ENCODE peak calls at places on chromosomes 16 and 17, in five cellular contexts. One of them, this sample, is unnamed.

GRCh38 chr16:58098207-58099096 is 30.7 kb downstream of the CFAP20 start:
- DNase-seq in HEK293T: no peak
- DNase-seq in GM12878: no peak
- DNase-seq in NT2/D1: no peak
- DNase-seq in HepG2: no peak
- DNase-seq in this sample: no peak

GRCh38 chr16:87369117-87369775 is 14.3 kb downstream of the FBXO31 start:
- DNase-seq in HEK293T: no peak
- DNase-seq in GM12878: no peak
- DNase-seq in NT2/D1: no peak
- DNase-seq in HepG2: no peak
- DNase-seq in this sample: no peak

GRCh38 chr17:4899341-4900230 is at the start of gene C17orf107:
- DNase-seq in HEK293T: no peak
- DNase-seq in GM12878: no peak
- DNase-seq in NT2/D1: no peak
- DNase-seq in HepG2: no peak
- DNase-seq in this sample: no peak

GRCh38 chr17:40607641-40608040 is 40.0 kb downstream of the SMARCE1 start:
- DNase-seq in HEK293T: no peak
- DNase-seq in GM12878: no peak
- DNase-seq in NT2/D1: no peak
- DNase-seq in HepG2: no peak
- DNase-seq in this sample: no peak

GRCh38 chr17:82668631-82669099 is 20.4 kb upstream of the WDR45B start:
- DNase-seq in HEK293T: peak
- DNase-seq in GM12878: no peak
- DNase-seq in NT2/D1: peak
- DNase-seq in HepG2: peak
- DNase-seq in this sample: peak

GRCh38 chr16:6483634-6484033 is 849.0 kb upstream of the RBFOX1 start:
- DNase-seq in HEK293T: no peak
- DNase-seq in GM12878: no peak
- DNase-seq in NT2/D1: peak
- DNase-seq in HepG2: no peak
- DNase-seq in this sample: no peak

GRCh38 chr17:57499648-57500049 is 243.3 kb downstream of the MSI2 start:
- DNase-seq in HEK293T: peak
- DNase-seq in GM12878: no peak
- DNase-seq in NT2/D1: no peak
- DNase-seq in HepG2: peak
- DNase-seq in this sample: no peak

GRCh38 chr17:1413281-1413791 is 13.3 kb upstream of the YWHAE start:
- DNase-seq in HEK293T: no peak
- DNase-seq in GM12878: no peak
- DNase-seq in NT2/D1: no peak
- DNase-seq in HepG2: peak
- DNase-seq in this sample: no peak

GRCh38 chr17:58998871-58999270 is 107.8 kb downstream of the TRIM37 start:
- DNase-seq in HEK293T: no peak
- DNase-seq in GM12878: no peak
- DNase-seq in NT2/D1: no peak
- DNase-seq in HepG2: no peak
- DNase-seq in this sample: no peak

GRCh38 chr17:58996968-58997367 is 109.7 kb downstream of the TRIM37 start:
- DNase-seq in HEK293T: no peak
- DNase-seq in GM12878: no peak
- DNase-seq in NT2/D1: no peak
- DNase-seq in HepG2: no peak
- DNase-seq in this sample: no peak

GRCh38 chr17:59000022-59000421 is 106.7 kb downstream of the TRIM37 start:
- DNase-seq in HEK293T: no peak
- DNase-seq in GM12878: no peak
- DNase-seq in NT2/D1: no peak
- DNase-seq in HepG2: no peak
- DNase-seq in this sample: no peak

GRCh38 chr17:58995247-58995940 is 111.3 kb downstream of the TRIM37 start:
- DNase-seq in HEK293T: no peak
- DNase-seq in GM12878: no peak
- DNase-seq in NT2/D1: no peak
- DNase-seq in HepG2: no peak
- DNase-seq in this sample: no peak

GRCh38 chr17:58997756-58998553 is 108.7 kb downstream of the TRIM37 start:
- DNase-seq in HEK293T: no peak
- DNase-seq in GM12878: no peak
- DNase-seq in NT2/D1: no peak
- DNase-seq in HepG2: no peak
- DNase-seq in this sample: no peak
- TF ChIP-seq SUZ12 in HEK293T: no peak
- TF ChIP-seq SUZ12 in GM12878: no peak
- TF ChIP-seq SUZ12 in NT2/D1: no peak
- TF ChIP-seq SUZ12 in HepG2: no peak
- TF ChIP-seq SUZ12 in this sample: no peak

GRCh38 chr16:28161626-28162025 is 50.1 kb downstream of the XPO6 start:
- DNase-seq in HEK293T: no peak
- DNase-seq in GM12878: no peak
- DNase-seq in NT2/D1: no peak
- DNase-seq in HepG2: no peak
- DNase-seq in this sample: no peak

GRCh38 chr16:28165549-28166046 is 46.2 kb downstream of the XPO6 start:
- DNase-seq in HEK293T: no peak
- DNase-seq in GM12878: no peak
- DNase-seq in NT2/D1: no peak
- DNase-seq in HepG2: no peak
- DNase-seq in this sample: no peak

GRCh38 chr16:28162326-28162877 is 49.4 kb downstream of the XPO6 start:
- DNase-seq in HEK293T: no peak
- DNase-seq in GM12878: no peak
- DNase-seq in NT2/D1: no peak
- DNase-seq in HepG2: no peak
- DNase-seq in this sample: no peak

GRCh38 chr16:28166394-28167208 is 45.2 kb downstream of the XPO6 start:
- DNase-seq in HEK293T: no peak
- DNase-seq in GM12878: no peak
- DNase-seq in NT2/D1: no peak
- DNase-seq in HepG2: peak
- DNase-seq in this sample: no peak

DNA sequence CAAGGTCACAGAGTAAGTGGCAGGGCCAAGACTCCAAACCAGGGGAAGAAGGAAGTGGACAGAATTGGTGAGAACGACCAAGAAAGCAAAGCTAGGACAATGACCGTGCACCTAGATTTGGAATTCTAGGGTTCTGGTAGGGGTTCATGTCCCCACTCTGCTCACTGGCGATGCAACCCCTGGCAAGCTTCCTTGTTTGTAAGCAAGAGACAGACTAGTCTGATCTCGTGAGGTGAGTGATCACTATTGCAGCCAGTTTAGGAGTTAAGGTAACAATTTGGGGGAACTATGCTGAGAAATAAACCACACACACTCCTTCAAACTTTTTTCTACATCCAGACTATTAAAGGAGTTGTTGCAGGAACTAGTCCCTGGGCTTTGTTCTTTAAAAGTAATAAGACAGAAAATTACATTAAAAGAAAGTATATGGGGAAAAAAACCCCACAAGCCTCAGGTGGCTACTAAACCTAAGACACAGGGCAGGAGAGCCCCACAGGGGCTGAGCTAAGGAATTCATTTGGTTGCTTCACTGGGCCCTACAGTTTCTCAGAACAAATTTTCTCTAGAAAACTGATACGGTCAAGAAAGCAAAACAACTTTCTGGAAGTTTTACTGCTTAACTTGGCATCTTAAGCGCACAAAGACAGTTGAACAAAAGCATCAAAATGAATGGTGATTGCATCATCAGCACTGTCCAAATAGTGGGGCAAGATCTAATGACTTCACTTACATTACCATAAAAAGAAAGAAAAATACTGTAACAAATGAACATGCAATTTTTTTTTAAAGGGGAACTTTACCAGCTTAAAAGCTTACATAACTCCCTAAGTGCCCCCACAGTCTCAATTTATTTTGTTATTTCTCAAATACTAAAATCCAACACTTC is 47.8 kb downstream of the XPO6 start:
- DNase-seq in HEK293T: no peak
- DNase-seq in GM12878: no peak
- DNase-seq in NT2/D1: no peak
- DNase-seq in HepG2: peak
- DNase-seq in this sample: no peak
- TF ChIP-seq SUZ12 in HEK293T: no peak
- TF ChIP-seq SUZ12 in GM12878: no peak
- TF ChIP-seq SUZ12 in NT2/D1: no peak
- TF ChIP-seq SUZ12 in HepG2: no peak
- TF ChIP-seq SUZ12 in this sample: no peak

DNA sequence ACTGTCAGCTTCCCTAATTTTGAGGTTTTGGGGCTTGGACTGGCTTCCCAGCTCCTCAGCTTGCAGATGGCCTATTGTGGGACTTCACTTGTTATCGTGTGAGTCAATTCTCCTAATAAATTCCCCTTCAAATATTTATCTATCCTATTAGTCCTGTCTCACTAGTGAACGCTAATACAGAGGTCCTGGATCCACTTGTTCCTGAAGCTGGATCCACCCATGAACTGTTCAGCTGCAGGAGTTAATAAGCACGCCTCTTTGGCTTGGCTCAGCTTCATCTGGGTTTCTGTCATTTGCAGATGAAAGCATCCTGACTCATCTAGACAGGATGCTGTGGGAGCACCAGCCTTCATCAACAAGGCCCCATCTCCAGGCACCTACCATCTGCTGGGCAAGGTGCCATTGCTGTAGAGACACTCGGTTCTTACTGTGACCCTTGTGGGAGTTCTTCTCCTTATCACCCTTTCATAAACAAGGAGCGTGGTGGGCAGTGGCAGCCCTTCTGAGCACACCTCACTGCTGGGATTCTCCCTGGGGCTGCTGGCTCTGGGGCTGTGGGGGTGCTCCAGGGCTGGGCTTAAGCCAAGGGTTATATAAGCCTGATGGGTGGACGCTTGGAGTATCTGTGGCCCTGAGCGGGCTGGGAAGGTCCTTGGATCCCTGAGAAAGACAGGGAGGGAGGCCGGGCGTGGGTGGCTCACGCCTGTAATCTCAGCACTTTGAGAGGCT is 23.2 kb downstream of the LAT start:
- DNase-seq in HEK293T: peak
- DNase-seq in GM12878: no peak
- DNase-seq in NT2/D1: no peak
- DNase-seq in HepG2: no peak
- DNase-seq in this sample: no peak
- TF ChIP-seq SUZ12 in HEK293T: no peak
- TF ChIP-seq SUZ12 in GM12878: no peak
- TF ChIP-seq SUZ12 in NT2/D1: no peak
- TF ChIP-seq SUZ12 in HepG2: no peak
- TF ChIP-seq SUZ12 in this sample: no peak

DNA sequence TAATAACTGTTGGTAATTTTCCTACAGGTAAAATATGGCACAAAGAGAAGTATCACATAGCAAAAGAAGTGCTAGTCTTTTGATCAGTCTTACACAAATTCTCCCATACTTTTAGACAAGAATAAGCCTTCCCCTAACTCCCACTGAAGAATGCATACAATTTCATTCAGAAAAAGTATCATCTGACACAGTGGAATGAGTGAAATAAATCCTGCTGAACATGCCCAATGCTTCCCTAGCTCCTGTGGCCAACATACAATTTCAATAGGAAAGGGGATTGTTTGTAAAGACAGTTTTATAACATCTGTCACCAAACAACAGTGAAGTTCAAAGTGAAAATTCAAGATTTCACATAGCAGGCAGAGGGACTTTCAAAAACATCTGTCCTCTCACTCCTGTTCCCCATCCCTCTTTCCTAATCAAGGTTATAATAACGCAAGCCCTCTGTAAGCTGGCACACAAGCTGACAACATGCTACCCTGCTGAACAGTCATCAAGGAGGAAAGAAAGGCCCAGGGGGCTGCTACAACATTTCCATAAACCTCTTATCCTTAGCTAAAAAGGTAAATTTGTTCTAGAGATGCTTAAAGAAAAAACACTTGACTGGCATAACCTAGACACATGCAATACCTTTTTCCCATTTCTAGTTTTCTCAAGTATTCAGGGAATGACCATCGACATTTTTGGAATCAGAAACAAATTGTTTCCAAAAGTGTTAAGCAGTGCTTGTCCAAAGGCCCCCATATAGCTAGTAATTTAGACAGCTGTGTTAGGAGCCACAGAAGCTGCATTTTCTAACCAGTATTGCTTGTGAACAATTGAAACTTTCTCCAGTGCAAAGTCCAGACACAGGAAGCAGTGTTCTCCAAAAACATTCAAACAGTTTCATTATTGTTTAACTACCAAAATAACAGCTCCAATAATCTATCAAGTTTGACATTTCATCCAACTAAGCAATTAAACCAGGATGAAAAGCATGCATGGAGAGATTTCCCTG is 11.5 kb upstream of the RFFL start:
- DNase-seq in HEK293T: no peak
- DNase-seq in GM12878: no peak
- DNase-seq in NT2/D1: no peak
- DNase-seq in HepG2: peak
- DNase-seq in this sample: no peak
- TF ChIP-seq SUZ12 in HEK293T: no peak
- TF ChIP-seq SUZ12 in GM12878: no peak
- TF ChIP-seq SUZ12 in NT2/D1: no peak
- TF ChIP-seq SUZ12 in HepG2: no peak
- TF ChIP-seq SUZ12 in this sample: no peak

DNA sequence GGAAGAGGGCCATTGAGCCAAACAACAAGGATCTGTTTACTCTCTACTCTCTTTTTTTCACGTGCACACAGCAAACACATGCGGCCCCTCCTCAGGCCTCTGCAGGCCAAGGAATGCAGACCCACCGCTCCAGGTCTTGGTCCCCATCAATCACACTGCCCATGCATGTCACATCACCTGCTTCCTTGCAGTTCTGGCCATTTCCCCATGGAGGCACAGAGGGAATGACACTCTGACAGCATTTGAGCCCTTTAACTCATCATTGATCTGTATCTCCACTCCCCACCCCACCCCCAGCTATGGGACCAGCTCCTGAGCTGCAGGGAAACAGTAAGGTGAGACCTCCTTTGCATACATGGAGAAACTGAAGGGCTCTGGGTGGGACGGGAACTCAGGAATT is 45.9 kb upstream of the MEIOC start:
- DNase-seq in HEK293T: no peak
- DNase-seq in GM12878: no peak
- DNase-seq in NT2/D1: no peak
- DNase-seq in HepG2: no peak
- DNase-seq in this sample: no peak
- TF ChIP-seq SUZ12 in HEK293T: no peak
- TF ChIP-seq SUZ12 in GM12878: no peak
- TF ChIP-seq SUZ12 in NT2/D1: no peak
- TF ChIP-seq SUZ12 in HepG2: no peak
- TF ChIP-seq SUZ12 in this sample: no peak